ENCODE peak calls at places on chromosomes 16 and 17, in ten cellular contexts. D, K, Q, Z, N, X, J, U, H and C are unnamed samples.

GRCh38 chr16:3317315-3317999 is 12.2 kb downstream of the ZNF75A start:
- DNase-seq in X (no peak), H (no peak), Z (no peak), U (no peak), K (no peak), N (no peak), Q (peak; percentile 10), D (no peak), J (no peak), C (no peak)

GRCh38 chr16:78706637-78707036 is 607.2 kb downstream of the WWOX start:
- DNase-seq in H (no peak), K (no peak), N (no peak), Q (no peak), U (no peak), Z (peak; percentile 17), J (no peak), D (no peak), X (no peak), C (no peak)

GRCh38 chr17:36485805-36486203 is 677 bp upstream of the ZNHIT3 start:
- DNase-seq in H (peak; percentile 60), D (no peak), N (no peak), K (no peak), Z (no peak), X (no peak), U (no peak), J (no peak), Q (peak; percentile 8), C (no peak)

GRCh38 chr17:63932721-63933120 is 590 bp upstream of the CD79B start:
- DNase-seq in K (no peak), Z (no peak), U (no peak), X (no peak), J (no peak), Q (no peak), D (no peak), H (no peak), N (no peak), C (no peak)

GRCh38 chr16:31333686-31334649 is 21.0 kb upstream of the ITGAX start:
- DNase-seq in Q (peak; percentile 24), U (no peak), N (peak; percentile 61), X (peak; percentile 41), J (no peak), H (peak; percentile 80), Z (no peak), K (no peak), D (peak; percentile 29), C (no peak)

GRCh38 chr17:82734987-82735866 is at the start of gene FN3K:
- DNase-seq in U (peak; percentile 75), Z (peak; percentile 74), N (no peak), H (peak; percentile 98), X (peak; percentile 82), Q (peak; percentile 73), J (peak; percentile 74), K (no peak), D (peak; percentile 63), C (peak; percentile 63)

GRCh38 chr17:77287432-77288068 is 146.8 kb downstream of the SEC14L1 start:
- DNase-seq in K (no peak), J (peak; percentile 83), X (no peak), H (peak; percentile 75), Q (peak; percentile 95), D (peak; percentile 98), N (no peak), U (peak; percentile 59), Z (peak; percentile 82), C (peak; percentile 62)

GRCh38 chr17:69451416-69452394 is 37.2 kb downstream of the MAP2K6 start:
- DNase-seq in U (no peak), H (no peak), Q (no peak), K (no peak), D (no peak), J (no peak), X (no peak), Z (no peak), N (no peak), C (no peak)

GRCh38 chr16:86239381-86239780 is 270.9 kb upstream of the FOXF1 start:
- DNase-seq in Z (no peak), Q (no peak), H (no peak), U (no peak), X (no peak), J (no peak), D (no peak), K (no peak), N (no peak), C (no peak)

GRCh38 chr16:57764006-57764340 is 28.4 kb downstream of the KATNB1 start:
- DNase-seq in H (no peak), J (no peak), Q (no peak), Z (no peak), K (no peak), X (no peak), N (no peak), U (no peak), D (no peak), C (no peak)
- H3K36me3 ChIP-seq in H (no peaks in the 10 kb centered on the region), J (peaks cover 94% of the 10 kb centered on the region), Q (peaks cover 6% of the 10 kb centered on the region), Z (peaks cover 9% of the 10 kb centered on the region), K (no peaks in the 10 kb centered on the region), X (no peaks in the 10 kb centered on the region), N (no peaks in the 10 kb centered on the region), U (no peaks in the 10 kb centered on the region), D (no peaks in the 10 kb centered on the region), C (peaks cover 2% of the 10 kb centered on the region)

DNA sequence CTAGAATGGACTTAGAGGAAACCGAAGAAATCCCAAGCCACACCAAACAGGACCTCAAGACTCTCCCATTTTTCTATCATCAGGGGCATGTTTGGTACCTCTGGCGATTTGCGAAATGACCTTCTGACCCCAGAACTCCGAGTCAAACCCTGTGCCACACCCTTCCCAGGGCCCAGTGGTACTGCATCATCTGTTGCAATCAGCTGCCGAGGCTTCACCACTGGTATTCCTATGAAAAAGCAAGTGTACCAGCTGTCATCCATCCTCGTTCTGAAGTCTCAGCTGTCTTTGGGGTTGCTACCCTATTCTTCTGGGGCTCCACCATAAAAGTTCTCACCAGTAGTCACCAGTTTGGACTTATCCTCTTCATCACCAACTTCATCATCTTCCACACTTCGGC is 2.3 kb upstream of the RSKR start:
- DNase-seq in H (no peak), U (no peak), K (no peak), Q (no peak), D (no peak), N (no peak), X (no peak), J (no peak), Z (no peak), C (no peak)
- H3K36me3 ChIP-seq in H (peaks cover 70% of the 10 kb centered on the region), U (peaks cover 60% of the 10 kb centered on the region), K (peaks cover 70% of the 10 kb centered on the region), Q (peaks cover 69% of the 10 kb centered on the region), D (peaks cover 33% of the 10 kb centered on the region), N (peaks cover 53% of the 10 kb centered on the region), X (no peaks in the 10 kb centered on the region), J (peaks cover 87% of the 10 kb centered on the region), Z (peaks cover 99% of the 10 kb centered on the region), C (peaks cover 20% of the 10 kb centered on the region)

DNA sequence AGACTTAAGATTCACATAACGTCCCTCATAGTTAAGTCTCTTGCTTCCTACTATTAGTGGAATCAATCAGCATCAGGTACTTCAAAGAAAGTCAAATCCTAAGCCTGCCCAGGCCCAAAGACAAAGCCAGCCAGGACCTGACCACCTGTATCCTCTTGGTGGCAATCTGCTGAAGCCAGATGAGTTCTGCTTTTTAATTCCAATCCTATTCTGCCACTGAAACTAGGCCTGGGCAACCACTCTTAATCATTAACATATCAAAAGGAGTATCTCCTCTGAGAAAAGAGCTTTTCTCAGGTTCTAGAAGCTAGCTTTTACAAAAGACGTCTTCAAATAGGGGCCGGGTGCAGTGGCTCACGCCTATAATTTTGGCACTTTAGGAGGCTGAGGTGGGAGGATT is 15.1 kb upstream of the GLG1 start:
- DNase-seq in Q (no peak), K (no peak), Z (no peak), U (no peak), D (no peak), J (peak; percentile 10), N (no peak), H (peak; percentile 46), X (no peak), C (no peak)
- H3K36me3 ChIP-seq in Q (peaks cover 37% of the 10 kb centered on the region), K (peaks cover 31% of the 10 kb centered on the region), Z (peaks cover 49% of the 10 kb centered on the region), U (peaks cover 5% of the 10 kb centered on the region), D (peaks cover 34% of the 10 kb centered on the region), J (peaks cover 79% of the 10 kb centered on the region), N (peaks cover 25% of the 10 kb centered on the region), H (peaks cover 30% of the 10 kb centered on the region), X (no peaks in the 10 kb centered on the region), C (peaks cover 65% of the 10 kb centered on the region)

GRCh38 chr16:89678258-89678657 is 8.2 kb upstream of the CDK10 start:
- DNase-seq in J (no peak), H (no peak), K (no peak), Z (no peak), Q (no peak), U (no peak), X (no peak), N (no peak), D (no peak), C (no peak)
- H3K36me3 ChIP-seq in J (no peaks in the 10 kb centered on the region), H (no peaks in the 10 kb centered on the region), K (no peaks in the 10 kb centered on the region), Z (no peaks in the 10 kb centered on the region), Q (no peaks in the 10 kb centered on the region), U (no peaks in the 10 kb centered on the region), X (no peaks in the 10 kb centered on the region), N (no peaks in the 10 kb centered on the region), D (no peaks in the 10 kb centered on the region), C (no peaks in the 10 kb centered on the region)

GRCh38 chr17:59651346-59651745 is 31.7 kb downstream of the CLTC start:
- DNase-seq in U (no peak), X (no peak), H (no peak), K (no peak), Z (no peak), D (peak; percentile 74), N (no peak), J (no peak), Q (peak; percentile 40), C (no peak)
- H3K36me3 ChIP-seq in U (peaks cover 58% of the 10 kb centered on the region), X (no peaks in the 10 kb centered on the region), H (peaks cover 25% of the 10 kb centered on the region), K (peaks cover 57% of the 10 kb centered on the region), Z (peaks cover 90% of the 10 kb centered on the region), D (peaks cover 87% of the 10 kb centered on the region), N (peaks cover 38% of the 10 kb centered on the region), J (peaks cover 92% of the 10 kb centered on the region), Q (peaks cover 86% of the 10 kb centered on the region), C (peaks cover 94% of the 10 kb centered on the region)

DNA sequence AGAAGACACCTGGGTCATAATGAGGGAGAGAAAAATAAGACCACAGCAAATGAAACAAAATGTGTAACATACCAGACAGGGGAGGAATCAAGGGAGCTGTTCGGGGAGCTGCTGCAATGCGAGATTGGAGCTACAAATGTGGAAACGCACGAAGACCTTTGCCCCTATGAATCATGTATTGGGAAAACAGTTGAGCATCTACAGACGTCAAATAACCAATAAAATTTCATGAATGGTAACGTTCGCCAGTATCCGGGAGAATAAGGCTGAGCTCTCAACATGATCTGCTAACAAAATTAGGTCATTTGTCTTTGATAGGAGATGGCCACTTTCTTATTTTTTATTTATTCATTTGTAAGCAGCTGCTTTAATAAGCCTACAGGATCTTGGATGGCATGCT is 486.2 kb upstream of the RBFOX1 start:
- DNase-seq in Z (no peak), U (no peak), N (no peak), D (no peak), K (no peak), J (no peak), H (no peak), X (no peak), Q (no peak), C (no peak)
- H3K36me3 ChIP-seq in Z (no peaks in the 10 kb centered on the region), U (no peaks in the 10 kb centered on the region), N (no peaks in the 10 kb centered on the region), D (no peaks in the 10 kb centered on the region), K (no peaks in the 10 kb centered on the region), J (no peaks in the 10 kb centered on the region), H (no peaks in the 10 kb centered on the region), X (no peaks in the 10 kb centered on the region), Q (no peaks in the 10 kb centered on the region), C (no peaks in the 10 kb centered on the region)

GRCh38 chr17:17228521-17229279 is 8.3 kb downstream of the FLCN start:
- DNase-seq in K (no peak), U (no peak), Z (peak; percentile 45), X (no peak), D (no peak), Q (no peak), J (no peak), H (peak; percentile 36), N (no peak), C (peak; percentile 27)
- H3K36me3 ChIP-seq in K (peaks cover 81% of the 10 kb centered on the region), U (peaks cover 33% of the 10 kb centered on the region), Z (peaks cover 92% of the 10 kb centered on the region), X (no peaks in the 10 kb centered on the region), D (peaks cover 52% of the 10 kb centered on the region), Q (peaks cover 35% of the 10 kb centered on the region), J (peaks cover 92% of the 10 kb centered on the region), H (peaks cover 44% of the 10 kb centered on the region), N (peaks cover 32% of the 10 kb centered on the region), C (peaks cover 3% of the 10 kb centered on the region)

GRCh38 chr16:1333149-1333812 is at the start of gene BAIAP3:
- DNase-seq in Q (peak; percentile 75), J (peak; percentile 59), N (peak; percentile 70), X (peak; percentile 60), K (peak; percentile 27), H (peak; percentile 97), Z (peak; percentile 60), U (peak; percentile 58), D (peak; percentile 27), C (peak; percentile 73)
- H3K36me3 ChIP-seq in Q (no peaks in the 10 kb centered on the region), J (no peaks in the 10 kb centered on the region), N (no peaks in the 10 kb centered on the region), X (no peaks in the 10 kb centered on the region), K (no peaks in the 10 kb centered on the region), H (no peaks in the 10 kb centered on the region), Z (no peaks in the 10 kb centered on the region), U (no peaks in the 10 kb centered on the region), D (no peaks in the 10 kb centered on the region), C (no peaks in the 10 kb centered on the region)